ENCODE peak calls at places on chromosomes 11 and 22, in five cellular contexts. One of them, this sample, is unnamed.

GRCh38 chr11:48087974-48088681 is 107.8 kb downstream of the PTPRJ start:
- DNase-seq in iris pigment epithelial cell: no peak
- DNase-seq in AG08395: no peak
- DNase-seq in naive thymus-derived CD8-positive, alpha-beta T cell: no peak
- DNase-seq in thoracic aorta: no peak
- DNase-seq in this sample: no peak

GRCh38 chr22:46366327-46366731 is 30.8 kb downstream of the TRMU start:
- DNase-seq in iris pigment epithelial cell: no peak
- DNase-seq in AG08395: no peak
- DNase-seq in naive thymus-derived CD8-positive, alpha-beta T cell: no peak
- DNase-seq in thoracic aorta: no peak
- DNase-seq in this sample: no peak

GRCh38 chr22:24129980-24130379 is 51.3 kb upstream of the SUSD2 start:
- DNase-seq in iris pigment epithelial cell: no peak
- DNase-seq in AG08395: no peak
- DNase-seq in naive thymus-derived CD8-positive, alpha-beta T cell: no peak
- DNase-seq in thoracic aorta: no peak
- DNase-seq in this sample: no peak

GRCh38 chr11:1082346-1082727 is 7.7 kb downstream of the MUC2 start:
- DNase-seq in iris pigment epithelial cell: no peak
- DNase-seq in AG08395: no peak
- DNase-seq in naive thymus-derived CD8-positive, alpha-beta T cell: peak
- DNase-seq in thoracic aorta: no peak
- DNase-seq in this sample: no peak

GRCh38 chr11:62048101-62048500 is 75.7 kb upstream of the INCENP start:
- DNase-seq in iris pigment epithelial cell: peak
- DNase-seq in AG08395: peak
- DNase-seq in naive thymus-derived CD8-positive, alpha-beta T cell: no peak
- DNase-seq in thoracic aorta: no peak
- DNase-seq in this sample: no peak

GRCh38 chr22:20085651-20086050 is 5.6 kb downstream of the DGCR8 start:
- DNase-seq in iris pigment epithelial cell: no peak
- DNase-seq in AG08395: no peak
- DNase-seq in naive thymus-derived CD8-positive, alpha-beta T cell: no peak
- DNase-seq in thoracic aorta: no peak
- DNase-seq in this sample: no peak

GRCh38 chr11:36635463-36635862 is 37.4 kb upstream of the RAG2 start:
- DNase-seq in iris pigment epithelial cell: no peak
- DNase-seq in AG08395: no peak
- DNase-seq in naive thymus-derived CD8-positive, alpha-beta T cell: no peak
- DNase-seq in thoracic aorta: no peak
- DNase-seq in this sample: no peak

GRCh38 chr11:109422755-109423113 is 744 bp downstream of the C11orf87 start:
- DNase-seq in iris pigment epithelial cell: peak
- DNase-seq in AG08395: peak
- DNase-seq in naive thymus-derived CD8-positive, alpha-beta T cell: no peak
- DNase-seq in thoracic aorta: no peak
- DNase-seq in this sample: no peak

GRCh38 chr11:86916330-86916729 is 38.9 kb downstream of the FZD4 start:
- DNase-seq in iris pigment epithelial cell: peak
- DNase-seq in AG08395: peak
- DNase-seq in naive thymus-derived CD8-positive, alpha-beta T cell: no peak
- DNase-seq in thoracic aorta: no peak
- DNase-seq in this sample: peak

GRCh38 chr11:60607483-60607882 is 91.9 kb upstream of the MS4A8 start:
- DNase-seq in iris pigment epithelial cell: no peak
- DNase-seq in AG08395: no peak
- DNase-seq in naive thymus-derived CD8-positive, alpha-beta T cell: no peak
- DNase-seq in thoracic aorta: no peak
- DNase-seq in this sample: no peak

GRCh38 chr11:103528596-103528995 is 419.4 kb downstream of the DYNC2H1 start:
- DNase-seq in iris pigment epithelial cell: no peak
- DNase-seq in AG08395: no peak
- DNase-seq in naive thymus-derived CD8-positive, alpha-beta T cell: no peak
- DNase-seq in thoracic aorta: no peak
- DNase-seq in this sample: no peak

This sample was measured in SK-N-MC.